ENCODE peak calls at places on chromosomes 6 and 20, in four cellular contexts. F is K562, D is A549, M is IMR-90. R is an unnamed sample.
A peak's percentile ranks its signal among the peaks of the same experiment; 100 is the strongest.

GRCh38 chr20:36802326-36803223 is 29.0 kb upstream of the DSN1 start:
- DNase-seq in D (no peak), M (peak; percentile 90), F (no peak), R (no peak)

GRCh38 chr6:17096657-17097056 is 5.2 kb upstream of the STMND1 start:
- DNase-seq in D (no peak), M (no peak), F (no peak), R (peak; percentile 74)

GRCh38 chr6:131038612-131039344 is 24.3 kb downstream of the EPB41L2 start:
- DNase-seq in F (no peak), M (peak; percentile 71), D (no peak), R (peak; percentile 96)

GRCh38 chr6:142886431-142887170 is 58.4 kb downstream of the HIVEP2 start:
- DNase-seq in F (no peak), M (peak; percentile 69), D (no peak), R (peak; percentile 73)

GRCh38 chr6:32196682-32197616 is 4.5 kb upstream of the GPSM3 start:
- DNase-seq in D (no peak), M (peak; percentile 12), F (no peak), R (no peak)

GRCh38 chr6:16850332-16851022 is 89.2 kb upstream of the ATXN1 start:
- DNase-seq in D (no peak), M (no peak), F (no peak), R (no peak)

GRCh38 chr6:113481910-113482309 is 375.2 kb upstream of the MARCKS start:
- DNase-seq in D (no peak), M (no peak), F (no peak), R (no peak)

GRCh38 chr6:797479-798077 is 104.6 kb upstream of the EXOC2 start:
- DNase-seq in M (peak; percentile 67), F (peak; percentile 33), D (peak; percentile 7), R (peak; percentile 45)

GRCh38 chr6:1729133-1729751 is 119.5 kb downstream of the FOXC1 start:
- DNase-seq in D (no peak), F (no peak), M (no peak), R (no peak)

GRCh38 chr6:159762681-159763293 is 942 bp downstream of the ACAT2 start:
- DNase-seq in M (no peak), F (peak; percentile 25), D (no peak), R (peak; percentile 74)

GRCh38 chr20:1947535-1947846 is 46.4 kb downstream of the PDYN start:
- DNase-seq in D (no peak), M (no peak), F (no peak), R (no peak)

GRCh38 chr6:34546551-34547321 is 9.4 kb downstream of the SPDEF start:
- DNase-seq in D (peak; percentile 35), M (no peak), F (no peak), R (no peak)
- TF ChIP-seq BHLHE40 in D (no peak), M (no peak), F (no peak), R (no peak)

DNA sequence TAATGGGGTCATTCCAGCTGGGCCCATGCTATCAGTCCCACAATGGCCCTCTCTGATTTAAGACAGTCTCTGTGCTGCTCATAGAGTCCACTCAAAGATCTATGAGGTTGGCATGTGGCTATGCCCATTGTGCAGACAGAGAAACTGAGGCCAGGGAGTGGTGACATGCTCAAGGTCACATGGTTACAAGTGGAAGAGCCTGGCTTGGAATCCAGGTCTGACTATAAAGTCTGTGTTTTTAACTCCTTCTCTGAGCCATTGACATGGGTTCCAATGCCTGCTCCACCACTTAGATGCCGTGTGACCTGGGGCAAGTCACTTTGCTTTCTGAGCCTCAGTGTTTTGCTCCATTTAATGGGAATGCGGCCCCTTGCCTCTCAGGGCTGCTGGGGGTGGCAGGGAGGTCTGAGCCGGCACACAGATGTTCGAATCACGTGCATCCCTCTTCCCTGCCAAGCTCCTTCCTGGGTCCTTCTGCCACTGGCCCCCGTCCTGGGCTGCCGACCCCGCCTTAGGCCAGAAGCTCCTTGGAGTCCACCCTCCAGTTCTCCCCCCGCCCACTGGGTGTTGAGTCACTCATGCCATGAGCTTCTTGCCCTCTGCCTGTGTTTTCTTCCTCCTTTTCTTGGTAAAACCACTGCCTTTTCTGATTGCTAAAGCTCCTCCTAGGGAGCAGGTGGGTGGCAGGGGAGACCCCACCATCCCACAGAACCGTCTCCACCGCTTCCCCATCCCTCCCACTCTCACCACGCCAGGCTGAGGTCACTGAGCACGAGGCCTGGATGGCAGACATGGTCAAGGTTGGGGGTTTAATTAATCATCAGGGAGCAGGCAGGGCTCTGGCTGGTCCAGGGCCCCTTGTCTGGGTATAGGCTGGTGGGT is 35.7 kb downstream of the CEBPB start:
- DNase-seq in D (no peak), M (peak; percentile 68), F (peak; percentile 27), R (no peak)
- TF ChIP-seq MAFK in D (no peak), M (no peak), F (no peak), R (no peak)

DNA sequence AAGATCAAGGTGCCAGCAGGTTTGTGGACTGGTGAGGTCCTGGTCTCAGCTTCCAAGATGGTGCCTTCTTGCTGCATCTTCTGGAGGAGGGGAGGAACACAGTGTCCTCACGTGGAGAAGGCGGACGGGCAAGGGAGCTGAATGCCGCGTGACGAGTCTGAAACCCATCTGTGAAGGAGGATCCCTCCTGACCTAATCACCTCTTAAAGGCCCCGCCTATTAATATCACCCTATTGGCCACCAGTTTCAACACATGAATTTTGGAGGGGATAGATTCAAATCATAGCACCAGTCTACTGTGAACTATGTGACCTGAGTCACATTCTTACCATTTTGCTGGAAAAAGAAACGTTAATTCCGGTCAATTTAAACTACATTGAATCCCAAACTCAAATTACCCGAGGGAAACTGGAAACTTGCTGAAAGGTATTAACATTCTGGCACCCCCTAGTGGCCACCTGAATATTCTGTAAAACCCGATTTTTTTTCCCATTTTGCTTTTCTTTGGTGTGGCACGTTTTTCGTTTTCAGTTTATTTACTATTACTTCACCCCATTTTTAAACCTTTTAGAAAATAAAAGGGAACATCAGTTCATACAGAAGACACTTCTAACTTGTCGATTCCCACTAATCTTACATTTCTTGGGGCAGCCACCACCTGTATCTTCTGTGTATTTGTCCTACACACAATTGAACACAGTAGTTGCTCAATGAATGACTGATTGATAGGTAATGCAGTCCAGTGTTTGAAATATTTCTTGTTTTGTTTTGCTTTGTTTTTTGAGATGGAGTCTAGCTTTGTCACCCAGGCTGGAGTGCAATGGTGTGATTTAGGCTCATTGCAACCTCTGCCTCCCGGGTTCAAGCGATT is 17.9 kb upstream of the CCDC170 start:
- DNase-seq in D (peak; percentile 25), M (peak; percentile 59), F (peak; percentile 65), R (peak; percentile 57)
- TF ChIP-seq BHLHE40 in D (no peak), M (peak; percentile 21), F (peak; percentile 66), R (no peak)

GRCh38 chr6:150711584-150712501 is 112.2 kb downstream of the PLEKHG1 start:
- DNase-seq in D (no peak), M (no peak), F (no peak), R (no peak)
- TF ChIP-seq MAFK in D (no peak), M (no peak), F (no peak), R (no peak)

DNA sequence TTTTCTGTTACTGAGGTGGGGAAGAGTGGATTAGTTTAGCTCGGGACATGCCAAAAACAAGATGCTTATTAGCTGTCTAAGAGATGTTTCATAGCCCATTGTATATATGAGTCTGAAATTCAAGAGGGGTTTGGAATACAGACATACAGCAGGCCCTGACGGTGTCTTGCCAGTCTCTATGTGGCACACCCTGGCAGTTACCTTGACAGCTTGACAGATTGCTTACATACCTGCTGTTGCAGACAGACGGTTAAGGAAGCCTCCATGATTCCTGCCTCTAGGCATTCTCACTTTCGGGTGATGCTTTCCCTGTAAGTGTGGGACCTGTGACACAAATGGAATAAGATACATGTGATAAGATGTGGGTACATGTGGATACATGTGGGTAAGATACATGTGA is 95.0 kb downstream of the QRSL1 start:
- DNase-seq in M (no peak), D (no peak), F (no peak), R (no peak)
- TF ChIP-seq BHLHE40 in M (no peak), D (no peak), F (no peak), R (no peak)

R was measured in HepG2.